ENCODE peak calls at places on chromosomes 16 and 17, in five cellular contexts. F, Q, C, E and D are unnamed samples.
A peak's percentile ranks its signal among the peaks of the same experiment; 100 is the strongest.

GRCh38 chr16:75452464-75453190 is 11.9 kb downstream of the TMEM170A start:
- DNase-seq in F (no peak), Q (no peak), C (no peak), E (no peak), D (no peak)

GRCh38 chr17:78572277-78573205 is 4.7 kb downstream of the DNAH17 start:
- DNase-seq in F (peak; percentile 31), Q (no peak), C (no peak), E (no peak), D (no peak)

GRCh38 chr16:24423332-24423731 is 116.0 kb upstream of the RBBP6 start:
- DNase-seq in F (no peak), Q (no peak), C (no peak), E (no peak), D (no peak)

GRCh38 chr17:5762191-5762590 is 177.9 kb upstream of the NLRP1 start:
- DNase-seq in F (no peak), Q (no peak), C (no peak), E (peak; percentile 11), D (no peak)

GRCh38 chr17:36705651-36706436 is 104.5 kb downstream of the MRM1 start:
- DNase-seq in F (peak; percentile 72), Q (peak; percentile 46), C (peak; percentile 47), E (peak; percentile 44), D (no peak)

GRCh38 chr17:76327689-76328088 is 19.6 kb upstream of the QRICH2 start:
- DNase-seq in F (no peak), Q (no peak), C (no peak), E (no peak), D (peak; percentile 54)

GRCh38 chr16:50245417-50246298 is 20.7 kb upstream of the ADCY7 start:
- DNase-seq in F (peak; percentile 40), Q (peak; percentile 55), C (peak; percentile 91), E (peak; percentile 48), D (peak; percentile 77)

GRCh38 chr17:4208228-4208627 is 55.6 kb downstream of the ANKFY1 start:
- DNase-seq in F (peak; percentile 78), Q (no peak), C (peak; percentile 85), E (no peak), D (no peak)

GRCh38 chr17:31696184-31696602 is 162.9 kb downstream of the COPRS start:
- DNase-seq in F (peak; percentile 88), Q (peak; percentile 74), C (peak; percentile 97), E (peak; percentile 95), D (peak; percentile 53)

GRCh38 chr17:21034350-21035235 is 8.2 kb downstream of the USP22 start:
- DNase-seq in F (peak; percentile 43), Q (no peak), C (peak; percentile 40), E (peak; percentile 51), D (no peak)

GRCh38 chr16:86306046-86306644 is 204.2 kb upstream of the FOXF1 start:
- DNase-seq in F (no peak), Q (no peak), C (peak; percentile 45), E (no peak), D (no peak)

GRCh38 chr16:57720142-57720575 is 15.4 kb upstream of the KATNB1 start:
- DNase-seq in F (peak; percentile 57), Q (peak; percentile 81), C (peak; percentile 74), E (peak; percentile 77), D (no peak)

GRCh38 chr17:76446449-76447231 is 6.3 kb downstream of the UBE2O start:
- DNase-seq in F (peak; percentile 86), Q (peak; percentile 42), C (peak; percentile 86), E (peak; percentile 81), D (no peak)

GRCh38 chr17:72421128-72422092 is 300.6 kb downstream of the SOX9 start:
- DNase-seq in F (peak; percentile 68), Q (peak; percentile 71), C (peak; percentile 98), E (peak; percentile 88), D (no peak)

GRCh38 chr17:3681565-3681964 is 13.0 kb downstream of the EMC6 start:
- DNase-seq in F (no peak), Q (no peak), C (no peak), E (no peak), D (no peak)

GRCh38 chr17:54992797-54993639 is 24.5 kb downstream of the STXBP4 start:
- DNase-seq in F (peak; percentile 70), Q (no peak), C (peak; percentile 69), E (peak; percentile 63), D (no peak)

GRCh38 chr16:75742424-75743047 is 16.2 kb upstream of the CPHXL start:
- DNase-seq in F (peak; percentile 60), Q (no peak), C (no peak), E (no peak), D (no peak)

GRCh38 chr16:19143241-19143640 is 24.8 kb upstream of the SYT17 start:
- DNase-seq in F (no peak), Q (no peak), C (no peak), E (no peak), D (no peak)

GRCh38 chr17:18155179-18155578 is 28.4 kb upstream of the ALKBH5 start:
- DNase-seq in F (no peak), Q (no peak), C (no peak), E (no peak), D (no peak)

GRCh38 chr17:59373879-59374495 is 42.5 kb downstream of the YPEL2 start:
- DNase-seq in F (no peak), Q (no peak), C (peak; percentile 95), E (peak; percentile 94), D (no peak)

GRCh38 chr16:9141813-9142212 is 50.4 kb downstream of the HAPSTR1 start:
- DNase-seq in F (no peak), Q (no peak), C (no peak), E (no peak), D (peak; percentile 34)

GRCh38 chr16:9136596-9136995 is 45.2 kb downstream of the HAPSTR1 start:
- DNase-seq in F (no peak), Q (no peak), C (no peak), E (no peak), D (peak; percentile 35)

GRCh38 chr16:9138021-9138680 is 46.7 kb downstream of the HAPSTR1 start:
- DNase-seq in F (peak; percentile 74), Q (no peak), C (no peak), E (no peak), D (peak; percentile 26)

GRCh38 chr16:9138731-9139501 is 47.5 kb downstream of the HAPSTR1 start:
- DNase-seq in F (peak; percentile 86), Q (peak; percentile 67), C (peak; percentile 80), E (peak; percentile 73), D (peak; percentile 81)

DNA sequence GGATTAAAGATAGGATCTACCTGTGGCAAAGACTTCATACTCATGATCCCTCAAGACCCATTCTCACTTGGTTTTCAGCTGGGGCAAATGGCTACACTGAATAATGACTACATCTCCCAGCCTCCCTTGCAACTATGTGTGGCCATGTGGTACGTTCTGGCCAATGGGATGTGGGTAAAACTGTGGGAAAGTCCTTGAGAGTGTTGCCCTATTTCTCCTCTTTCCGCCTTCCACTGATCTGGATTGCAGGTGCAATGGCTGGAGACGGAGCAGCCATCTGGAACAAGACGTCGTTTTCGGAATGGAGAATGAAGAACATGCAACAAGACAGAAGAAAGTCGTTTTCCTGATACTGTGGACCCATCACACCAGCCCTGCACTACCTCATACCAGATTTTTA is 48.5 kb downstream of the HAPSTR1 start:
- DNase-seq in F (peak; percentile 84), Q (no peak), C (peak; percentile 56), E (peak; percentile 38), D (peak; percentile 20)
- H3K27ac ChIP-seq in F (no peak overlapping the region), Q (no peak overlapping the region), C (no peak overlapping the region), E (no peak overlapping the region), D (no peak overlapping the region)

GRCh38 chr17:46868689-46869187 is 17.4 kb downstream of the WNT9B start:
- DNase-seq in F (no peak), Q (no peak), C (peak; percentile 16), E (no peak), D (no peak)
- H3K27me3 ChIP-seq in F (no peaks in the 10 kb centered on the region), Q (no peaks in the 10 kb centered on the region), C (no peaks in the 10 kb centered on the region), E (no peaks in the 10 kb centered on the region), D (peaks cover 9% of the 10 kb centered on the region)

GRCh38 chr17:40019140-40019991 is 4.1 kb downstream of the CSF3 start:
- DNase-seq in F (peak; percentile 27), Q (no peak), C (peak; percentile 87), E (peak; percentile 84), D (no peak)
- H3K4me1 ChIP-seq in F (peaks cover 3% of the 10 kb centered on the region), Q (peaks cover 80% of the 10 kb centered on the region), C (peaks cover 47% of the 10 kb centered on the region), E (peaks cover 13% of the 10 kb centered on the region), D (peaks cover 87% of the 10 kb centered on the region)

GRCh38 chr17:27456681-27457404 is 595 bp downstream of the KSR1 start:
- DNase-seq in F (no peak), Q (no peak), C (peak; percentile 38), E (no peak), D (no peak)
- H3K27ac ChIP-seq in F (no peak overlapping the region), Q (peak overlapping the region; percentile 80), C (no peak overlapping the region), E (no peak overlapping the region), D (peak overlapping the region; percentile 83)

GRCh38 chr17:7889166-7889584 is 586 bp downstream of the CHD3 start:
- DNase-seq in F (peak; percentile 57), Q (peak; percentile 99), C (peak; percentile 96), E (peak; percentile 97), D (peak; percentile 97)
- H3K27me3 ChIP-seq in F (no peaks in the 10 kb centered on the region), Q (no peaks in the 10 kb centered on the region), C (no peaks in the 10 kb centered on the region), E (no peaks in the 10 kb centered on the region), D (no peaks in the 10 kb centered on the region)

GRCh38 chr17:81423698-81424071 is 28.4 kb downstream of the BAHCC1 start:
- DNase-seq in F (no peak), Q (no peak), C (no peak), E (no peak), D (no peak)
- H3K4me1 ChIP-seq in F (peaks cover 8% of the 10 kb centered on the region), Q (peaks cover 82% of the 10 kb centered on the region), C (peaks cover 43% of the 10 kb centered on the region), E (peaks cover 15% of the 10 kb centered on the region), D (peaks cover 76% of the 10 kb centered on the region)